ENCODE peak calls at places on chromosomes 2 and 18, in six cellular contexts. G is left cardiac atrium, Q is nucleus accumbens, D is left ventricle myocardium inferior, H is HT-29, P is EL. W is an unnamed sample.

GRCh38 chr18:75240433-75240832 is 29.8 kb downstream of the TSHZ1 start:
- DNase-seq in G (no peak), Q (no peak), D (no peak), H (no peak), P (no peak), W (no peak)

GRCh38 chr2:83113953-83114352 is 1345.1 kb downstream of the SUCLG1 start:
- DNase-seq in G (no peak), Q (no peak), D (no peak), H (no peak), P (no peak), W (no peak)

GRCh38 chr2:218569661-218570500 is 1.2 kb downstream of the CNOT9 start:
- DNase-seq in G (no peak), Q (no peak), D (peak), H (peak), P (peak), W (no peak)

GRCh38 chr18:11570770-11571169 is 38.6 kb upstream of the SLC35G4 start:
- DNase-seq in G (no peak), Q (no peak), D (no peak), H (peak), P (peak), W (no peak)

GRCh38 chr2:74530239-74531161 is 767 bp downstream of the HTRA2 start:
- DNase-seq in G (no peak), Q (no peak), D (no peak), H (peak), P (peak), W (no peak)

GRCh38 chr2:205352593-205352992 is 329.7 kb upstream of the NRP2 start:
- DNase-seq in G (no peak), Q (no peak), D (no peak), H (no peak), P (peak), W (no peak)

GRCh38 chr18:51030537-51031258 is 685 bp downstream of the SMAD4 start:
- DNase-seq in G (peak), Q (peak), D (peak), H (peak), P (peak), W (peak)

GRCh38 chr2:72214429-72215143 is 66.9 kb upstream of the CYP26B1 start:
- DNase-seq in G (no peak), Q (no peak), D (no peak), H (no peak), P (peak), W (no peak)

GRCh38 chr2:101752708-101753107 is 55.2 kb downstream of the MAP4K4 start:
- DNase-seq in G (no peak), Q (no peak), D (no peak), H (no peak), P (no peak), W (no peak)

GRCh38 chr2:219441451-219442205 is 7.0 kb downstream of the SPEG start:
- DNase-seq in G (peak), Q (no peak), D (no peak), H (no peak), P (peak), W (no peak)

GRCh38 chr2:240896871-240897692 is 1.1 kb upstream of the MAB21L4 start:
- DNase-seq in G (no peak), Q (no peak), D (no peak), H (peak), P (no peak), W (no peak)

GRCh38 chr18:58004317-58004716 is 39.7 kb upstream of the NEDD4L start:
- DNase-seq in G (no peak), Q (no peak), D (no peak), H (peak), P (peak), W (no peak)

GRCh38 chr2:241842620-241843211 is 16.0 kb downstream of the PDCD1 start:
- DNase-seq in G (peak), Q (no peak), D (no peak), H (no peak), P (no peak), W (no peak)

W was measured in breast epithelium.